ENCODE peak calls at places on chromosomes 7 and 10, in nine cellular contexts. E is NB4, L is left ventricle myocardium inferior, C is bronchial epithelial cell, M is heart right ventricle, N is epithelial cell of esophagus, T is fibroblast of lung, J is foreskin fibroblast, Z is lung. I is an unnamed sample.

GRCh38 chr10:133361773-133362441 is 4.1 kb upstream of the FUOM start:
- DNase-seq in E (no peak), L (no peak), C (no peak), M (no peak), N (no peak), T (no peak), J (no peak), Z (no peak), I (no peak)

GRCh38 chr7:139667377-139667776 is 110.4 kb downstream of the HIPK2 start:
- DNase-seq in E (no peak), L (no peak), C (no peak), M (no peak), N (no peak), T (no peak), J (no peak), Z (no peak), I (no peak)

GRCh38 chr10:31186225-31187010 is 132.6 kb upstream of the ZEB1 start:
- DNase-seq in E (no peak), L (no peak), C (no peak), M (no peak), N (no peak), T (peak), J (no peak), Z (no peak), I (no peak)

GRCh38 chr7:137539111-137539715 is 195.7 kb upstream of the PTN start:
- DNase-seq in E (no peak), L (no peak), C (peak), M (no peak), N (peak), T (peak), J (peak), Z (no peak), I (peak)

GRCh38 chr7:100159099-100159623 is 638 bp upstream of the TRAPPC14 start:
- DNase-seq in E (peak), L (no peak), C (no peak), M (no peak), N (no peak), T (no peak), J (no peak), Z (no peak), I (no peak)

GRCh38 chr10:89384474-89385324 is 6.8 kb downstream of the IFIT1B start:
- DNase-seq in E (peak), L (no peak), C (no peak), M (no peak), N (no peak), T (no peak), J (no peak), Z (no peak), I (peak)

GRCh38 chr7:46301677-46302076 is 380.6 kb upstream of the IGFBP3 start:
- DNase-seq in E (no peak), L (no peak), C (peak), M (no peak), N (peak), T (peak), J (peak), Z (no peak), I (peak)

GRCh38 chr7:11341285-11341944 is 367.7 kb downstream of the PHF14 start:
- DNase-seq in E (peak), L (no peak), C (peak), M (no peak), N (peak), T (peak), J (no peak), Z (no peak), I (peak)

GRCh38 chr7:121337398-121337797 is 8.6 kb downstream of the WNT16 start:
- DNase-seq in E (no peak), L (no peak), C (peak), M (no peak), N (peak), T (no peak), J (no peak), Z (no peak), I (peak)

GRCh38 chr7:28685291-28685659 is 272.9 kb downstream of the TRIL start:
- DNase-seq in E (peak), L (peak), C (no peak), M (peak), N (no peak), T (no peak), J (no peak), Z (no peak), I (no peak)

GRCh38 chr7:127708788-127709187 is 56.8 kb downstream of the SND1 start:
- DNase-seq in E (peak), L (peak), C (peak), M (peak), N (peak), T (peak), J (peak), Z (peak), I (peak)

GRCh38 chr7:131546583-131547111 is 9.8 kb downstream of the PODXL start:
- DNase-seq in E (peak), L (no peak), C (no peak), M (no peak), N (no peak), T (no peak), J (no peak), Z (no peak), I (no peak)

GRCh38 chr7:85806321-85806720 is 619.5 kb upstream of the SEMA3D start:
- DNase-seq in E (peak), L (no peak), C (no peak), M (no peak), N (no peak), T (no peak), J (no peak), Z (no peak), I (no peak)

GRCh38 chr7:82105463-82105862 is 335.6 kb upstream of the HGF start:
- DNase-seq in E (peak), L (no peak), C (peak), M (no peak), N (peak), T (peak), J (peak), Z (no peak), I (peak)

GRCh38 chr7:158498443-158499108 is 89.0 kb downstream of the PTPRN2 start:
- DNase-seq in E (no peak), L (no peak), C (no peak), M (no peak), N (no peak), T (no peak), J (no peak), Z (no peak), I (no peak)

GRCh38 chr7:100210803-100211202 is 8.9 kb upstream of the PVRIG start:
- DNase-seq in E (no peak), L (no peak), C (no peak), M (no peak), N (no peak), T (no peak), J (no peak), Z (no peak), I (no peak)

GRCh38 chr10:60810437-60811182 is 32.3 kb downstream of the CDK1 start:
- DNase-seq in E (no peak), L (no peak), C (peak), M (peak), N (peak), T (peak), J (peak), Z (no peak), I (peak)

GRCh38 chr7:131859162-131859821 is 302.9 kb upstream of the PODXL start:
- DNase-seq in E (peak), L (peak), C (peak), M (peak), N (peak), T (peak), J (peak), Z (peak), I (peak)

DNA sequence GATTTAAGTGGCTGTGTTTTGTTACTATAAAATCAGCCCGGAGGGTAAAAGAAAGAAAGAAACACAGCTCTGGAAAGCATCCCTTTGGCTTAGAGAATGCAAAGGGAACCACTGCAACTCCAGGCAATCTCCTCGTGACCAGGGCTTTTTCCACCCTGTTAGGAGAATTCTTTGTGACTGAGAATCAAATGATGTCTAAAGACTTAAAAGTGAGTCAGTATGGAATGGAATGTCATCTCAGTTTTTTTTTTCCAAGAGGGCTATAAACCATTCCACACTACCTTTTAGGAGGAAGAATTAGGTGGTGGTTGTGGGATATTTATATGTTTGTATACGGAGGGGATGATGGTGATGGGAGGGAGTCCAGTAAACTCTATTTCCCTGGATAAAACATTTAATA is 334.7 kb downstream of the SUGCT start:
- DNase-seq in E (no peak), L (no peak), C (peak), M (no peak), N (peak), T (peak), J (peak), Z (no peak), I (peak)
- H3K4me3 ChIP-seq in E (no peak), L (no peak), C (no peak), M (no peak), N (no peak), T (no peak), J (no peak), Z (no peak), I (no peak)

DNA sequence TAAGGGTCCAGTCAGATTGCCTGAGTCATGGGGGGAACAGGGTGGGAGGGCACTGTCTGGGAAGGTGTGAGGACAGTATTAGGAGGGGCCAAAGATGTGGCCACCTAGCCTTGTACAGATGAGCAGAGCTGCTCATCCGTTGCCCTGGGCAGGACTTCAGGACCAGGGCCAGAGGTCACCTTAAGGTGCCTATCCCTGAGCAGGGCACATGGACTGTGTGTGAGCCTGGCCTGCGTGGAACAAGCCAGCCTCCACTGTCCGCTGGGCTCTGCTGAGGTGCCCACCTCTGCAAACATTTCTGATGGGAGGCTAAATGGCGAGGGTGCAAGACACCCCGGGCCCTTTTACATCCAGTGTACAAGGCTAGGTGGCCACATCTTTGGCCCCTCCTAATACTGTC is 3.4 kb upstream of the OPN1SW start:
- DNase-seq in E (no peak), L (no peak), C (no peak), M (no peak), N (no peak), T (no peak), J (no peak), Z (no peak), I (no peak)
- TF ChIP-seq CTCF in E (no peak), L (no peak), C (no peak), M (no peak), N (no peak), T (no peak), J (no peak), Z (no peak), I (no peak)

DNA sequence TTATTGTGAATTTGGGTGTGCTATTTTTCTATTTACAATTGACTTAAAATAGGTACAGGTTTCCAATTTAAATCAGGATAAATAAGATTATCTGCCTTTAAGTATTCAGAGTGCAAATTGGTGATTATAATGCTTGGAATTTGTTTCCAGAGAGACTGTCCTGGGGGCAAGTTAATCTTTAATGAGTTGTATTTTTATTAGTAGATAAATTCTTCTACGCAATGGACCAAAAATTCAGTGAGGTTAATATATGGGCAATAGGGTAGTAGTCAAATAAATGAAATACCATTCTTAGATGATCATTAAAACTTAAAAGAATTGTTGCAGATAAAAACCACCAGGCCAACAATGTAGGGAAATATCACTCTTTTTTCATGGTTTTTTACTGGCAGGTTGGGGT is 3.4 kb downstream of the BICC1 start:
- DNase-seq in E (no peak), L (no peak), C (no peak), M (no peak), N (no peak), T (peak), J (no peak), Z (no peak), I (no peak)
- H3K4me3 ChIP-seq in E (no peak), L (peak), C (no peak), M (peak), N (no peak), T (no peak), J (peak), Z (no peak), I (no peak)

DNA sequence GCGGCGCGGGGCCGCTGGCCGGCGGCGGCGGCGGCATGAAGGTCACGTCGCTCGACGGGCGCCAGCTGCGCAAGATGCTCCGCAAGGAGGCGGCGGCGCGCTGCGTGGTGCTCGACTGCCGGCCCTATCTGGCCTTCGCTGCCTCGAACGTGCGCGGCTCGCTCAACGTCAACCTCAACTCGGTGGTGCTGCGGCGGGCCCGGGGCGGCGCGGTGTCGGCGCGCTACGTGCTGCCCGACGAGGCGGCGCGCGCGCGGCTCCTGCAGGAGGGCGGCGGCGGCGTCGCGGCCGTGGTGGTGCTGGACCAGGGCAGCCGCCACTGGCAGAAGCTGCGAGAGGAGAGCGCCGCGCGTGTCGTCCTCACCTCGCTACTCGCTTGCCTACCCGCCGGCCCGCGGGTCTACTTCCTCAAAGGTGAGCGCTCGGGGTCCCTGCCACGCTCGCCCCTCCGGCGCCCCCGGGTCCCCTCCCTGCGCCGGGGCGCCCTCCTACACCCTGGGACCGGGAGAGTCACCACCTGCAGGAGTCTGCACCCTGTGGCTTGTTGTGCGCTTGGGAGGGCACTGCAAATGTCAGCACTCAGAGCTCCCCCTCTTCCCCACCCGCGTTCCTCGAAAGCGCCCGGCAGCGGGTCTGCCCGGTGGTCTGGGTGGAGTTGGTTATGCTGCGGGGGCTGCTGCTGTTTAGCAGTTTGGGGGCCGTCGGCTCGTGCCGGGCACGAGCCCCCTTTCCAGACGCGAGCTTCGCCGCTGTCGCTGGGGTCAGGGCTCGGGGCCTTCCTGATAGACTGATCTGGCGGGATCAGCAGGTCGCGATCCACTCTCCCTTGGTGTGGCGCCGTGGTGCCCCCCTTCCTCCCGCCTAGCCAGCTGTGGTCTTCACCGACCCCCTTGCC is 627 bp downstream of the DUSP5 start:
- DNase-seq in E (peak), L (peak), C (no peak), M (peak), N (peak), T (peak), J (no peak), Z (peak), I (peak)
- TF ChIP-seq CTCF in E (no peak), L (no peak), C (no peak), M (no peak), N (no peak), T (no peak), J (no peak), Z (no peak), I (no peak)

DNA sequence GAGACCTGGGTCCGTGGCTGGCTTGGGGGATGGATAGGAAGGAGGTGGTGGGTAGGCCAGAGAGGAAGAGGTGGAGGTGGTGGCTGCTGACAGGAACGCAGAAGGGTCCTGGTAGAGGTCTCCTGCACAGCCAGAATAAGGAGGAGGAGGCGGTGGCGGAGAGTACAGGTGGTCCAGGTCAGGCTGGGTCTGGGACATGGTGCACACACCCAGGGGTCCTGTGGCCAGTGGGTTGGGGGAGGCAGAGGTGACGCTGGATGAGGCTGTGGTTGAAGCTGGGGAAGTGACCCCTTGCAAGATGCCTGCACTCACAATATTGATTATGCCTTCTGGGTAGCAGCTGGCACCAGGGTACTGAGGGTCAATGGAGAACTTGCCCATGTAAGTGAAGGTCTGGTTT is 2.2 kb downstream of the EGR2 start:
- DNase-seq in E (no peak), L (no peak), C (no peak), M (no peak), N (no peak), T (no peak), J (no peak), Z (no peak), I (no peak)
- H3K4me3 ChIP-seq in E (no peak), L (no peak), C (no peak), M (no peak), N (no peak), T (no peak), J (no peak), Z (no peak), I (no peak)

GRCh38 chr10:101616415-101617101 is 28.4 kb downstream of the DPCD start:
- DNase-seq in E (no peak), L (no peak), C (no peak), M (no peak), N (no peak), T (no peak), J (no peak), Z (no peak), I (no peak)

GRCh38 chr10:101617824-101618568 is 29.9 kb downstream of the DPCD start:
- DNase-seq in E (no peak), L (no peak), C (no peak), M (no peak), N (no peak), T (no peak), J (no peak), Z (no peak), I (no peak)

GRCh38 chr10:101615760-101616116 is 27.6 kb downstream of the DPCD start:
- DNase-seq in E (no peak), L (no peak), C (no peak), M (no peak), N (no peak), T (no peak), J (no peak), Z (no peak), I (peak)

GRCh38 chr10:101618871-101619270 is 30.8 kb downstream of the DPCD start:
- DNase-seq in E (no peak), L (no peak), C (no peak), M (no peak), N (no peak), T (no peak), J (no peak), Z (no peak), I (no peak)

DNA sequence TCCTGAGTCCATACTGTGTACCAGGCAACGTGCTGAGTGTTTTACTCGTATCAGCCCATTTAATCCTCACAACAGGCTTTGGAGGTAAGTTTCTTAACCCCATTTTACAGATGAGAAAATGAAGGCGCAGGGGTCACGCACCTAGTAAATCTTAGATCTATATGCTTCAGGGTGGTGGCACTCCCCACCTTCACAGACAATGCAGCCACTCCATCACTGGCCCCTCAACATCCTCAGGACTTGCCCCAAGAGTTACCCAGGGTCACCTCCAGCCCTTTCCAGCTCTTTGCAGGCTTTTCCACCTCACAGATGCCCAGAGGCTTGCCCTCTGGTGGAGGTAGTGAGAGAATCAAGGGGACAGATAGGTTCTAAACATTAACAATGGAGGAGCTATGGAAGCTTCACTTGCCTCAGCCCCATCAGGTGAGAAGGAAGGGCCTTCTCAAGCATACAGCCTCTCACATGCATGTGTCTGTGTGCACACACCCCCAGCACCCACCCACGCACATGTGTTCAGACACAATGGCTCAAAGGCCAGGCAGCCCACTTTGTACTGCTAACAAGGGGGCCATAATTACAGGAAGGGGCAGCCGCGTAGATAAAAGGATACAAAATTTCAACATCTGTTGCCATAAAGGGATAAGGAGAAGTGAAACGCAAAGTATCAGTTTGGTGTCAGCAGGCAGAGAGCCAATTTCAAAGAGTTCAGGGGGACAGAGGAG is 29.1 kb downstream of the DPCD start:
- DNase-seq in E (peak), L (no peak), C (no peak), M (no peak), N (no peak), T (no peak), J (no peak), Z (no peak), I (no peak)
- TF ChIP-seq CTCF in E (peak), L (no peak), C (no peak), M (no peak), N (no peak), T (no peak), J (no peak), Z (no peak), I (peak)

DNA sequence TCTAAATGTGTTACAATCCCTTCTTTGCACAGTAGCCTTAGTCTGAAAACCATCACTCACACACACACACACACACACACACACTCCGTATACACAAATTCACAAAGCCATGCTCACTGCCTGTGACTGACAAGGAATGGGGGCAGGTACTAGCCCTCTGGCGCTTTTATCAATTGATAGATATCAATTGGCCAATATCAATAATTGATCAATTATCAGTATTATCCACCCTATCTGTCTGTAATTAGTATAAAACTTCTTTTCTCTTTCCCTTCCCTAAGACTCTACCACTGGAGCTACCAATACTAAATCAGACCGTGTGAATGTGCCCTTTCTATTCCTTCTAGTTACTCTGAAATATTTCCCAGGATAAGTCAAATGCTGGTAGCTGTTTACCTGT is 2.1 kb downstream of the DENND11 start:
- DNase-seq in E (no peak), L (no peak), C (no peak), M (no peak), N (no peak), T (no peak), J (no peak), Z (no peak), I (no peak)
- H3K4me3 ChIP-seq in E (no peak), L (no peak), C (no peak), M (no peak), N (no peak), T (no peak), J (no peak), Z (no peak), I (no peak)

GRCh38 chr10:18594574-18595156 is 56.7 kb downstream of the NSUN6 start:
- DNase-seq in E (peak), L (no peak), C (no peak), M (no peak), N (peak), T (no peak), J (no peak), Z (no peak), I (peak)
- TF ChIP-seq CTCF in E (peak), L (peak), C (peak), M (peak), N (peak), T (peak), J (peak), Z (no peak), I (peak)

I was measured in choroid plexus epithelial cell.